ENCODE peak calls at places on chromosomes 1 and 21, in seven cellular contexts. One of them, this sample, is unnamed.

GRCh38 chr1:208071425-208072031 is 160.6 kb upstream of the CD34 start:
- DNase-seq in AG04449: no peak
- DNase-seq in fibroblast of pulmonary artery: no peak
- DNase-seq in AG04450: no peak
- DNase-seq in AG09309: no peak
- DNase-seq in body of pancreas: no peak
- DNase-seq in cardiac fibroblast: no peak
- DNase-seq in this sample: peak; percentile 19

GRCh38 chr1:119080586-119080985 is 59.9 kb downstream of the WARS2 start:
- DNase-seq in AG04449: peak; percentile 92
- DNase-seq in fibroblast of pulmonary artery: peak; percentile 93
- DNase-seq in AG04450: peak; percentile 82
- DNase-seq in AG09309: peak; percentile 79
- DNase-seq in body of pancreas: no peak
- DNase-seq in cardiac fibroblast: peak; percentile 95
- DNase-seq in this sample: peak; percentile 76

GRCh38 chr1:170776147-170776734 is 112.3 kb downstream of the PRRX1 start:
- DNase-seq in AG04449: no peak
- DNase-seq in fibroblast of pulmonary artery: no peak
- DNase-seq in AG04450: no peak
- DNase-seq in AG09309: no peak
- DNase-seq in body of pancreas: no peak
- DNase-seq in cardiac fibroblast: no peak
- DNase-seq in this sample: no peak

GRCh38 chr1:150560576-150560975 is 11.4 kb downstream of the ADAMTSL4 start:
- DNase-seq in AG04449: no peak
- DNase-seq in fibroblast of pulmonary artery: no peak
- DNase-seq in AG04450: no peak
- DNase-seq in AG09309: no peak
- DNase-seq in body of pancreas: no peak
- DNase-seq in cardiac fibroblast: no peak
- DNase-seq in this sample: no peak

GRCh38 chr1:181396171-181396670 is 87.1 kb upstream of the CACNA1E start:
- DNase-seq in AG04449: no peak
- DNase-seq in fibroblast of pulmonary artery: no peak
- DNase-seq in AG04450: no peak
- DNase-seq in AG09309: no peak
- DNase-seq in body of pancreas: no peak
- DNase-seq in cardiac fibroblast: no peak
- DNase-seq in this sample: no peak

GRCh38 chr1:156760092-156760795 is 7.1 kb upstream of the PRCC start:
- DNase-seq in AG04449: no peak
- DNase-seq in fibroblast of pulmonary artery: no peak
- DNase-seq in AG04450: no peak
- DNase-seq in AG09309: no peak
- DNase-seq in body of pancreas: no peak
- DNase-seq in cardiac fibroblast: no peak
- DNase-seq in this sample: no peak

GRCh38 chr1:235093685-235094592 is 34.7 kb downstream of the TOMM20 start:
- DNase-seq in AG04449: no peak
- DNase-seq in fibroblast of pulmonary artery: peak; percentile 73
- DNase-seq in AG04450: no peak
- DNase-seq in AG09309: no peak
- DNase-seq in body of pancreas: peak; percentile 88
- DNase-seq in cardiac fibroblast: peak; percentile 77
- DNase-seq in this sample: peak; percentile 63

GRCh38 chr1:157404063-157404501 is 148.2 kb downstream of the FCRL5 start:
- DNase-seq in AG04449: no peak
- DNase-seq in fibroblast of pulmonary artery: no peak
- DNase-seq in AG04450: no peak
- DNase-seq in AG09309: no peak
- DNase-seq in body of pancreas: no peak
- DNase-seq in cardiac fibroblast: no peak
- DNase-seq in this sample: no peak

GRCh38 chr1:6653651-6654290 is 29.1 kb downstream of the THAP3 start:
- DNase-seq in AG04449: no peak
- DNase-seq in fibroblast of pulmonary artery: no peak
- DNase-seq in AG04450: no peak
- DNase-seq in AG09309: no peak
- DNase-seq in body of pancreas: no peak
- DNase-seq in cardiac fibroblast: no peak
- DNase-seq in this sample: no peak

GRCh38 chr1:152047607-152047953 is 10.8 kb upstream of the S100A11 start:
- DNase-seq in AG04449: no peak
- DNase-seq in fibroblast of pulmonary artery: no peak
- DNase-seq in AG04450: no peak
- DNase-seq in AG09309: no peak
- DNase-seq in body of pancreas: peak; percentile 82
- DNase-seq in cardiac fibroblast: peak; percentile 94
- DNase-seq in this sample: no peak

GRCh38 chr1:24427469-24427862 is 11.9 kb downstream of the NIPAL3 start:
- DNase-seq in AG04449: no peak
- DNase-seq in fibroblast of pulmonary artery: no peak
- DNase-seq in AG04450: no peak
- DNase-seq in AG09309: no peak
- DNase-seq in body of pancreas: no peak
- DNase-seq in cardiac fibroblast: no peak
- DNase-seq in this sample: no peak

GRCh38 chr1:10980094-10980577 is 32.3 kb upstream of the TARDBP start:
- DNase-seq in AG04449: no peak
- DNase-seq in fibroblast of pulmonary artery: peak; percentile 62
- DNase-seq in AG04450: peak; percentile 32
- DNase-seq in AG09309: peak; percentile 74
- DNase-seq in body of pancreas: peak; percentile 95
- DNase-seq in cardiac fibroblast: peak; percentile 49
- DNase-seq in this sample: peak; percentile 38

DNA sequence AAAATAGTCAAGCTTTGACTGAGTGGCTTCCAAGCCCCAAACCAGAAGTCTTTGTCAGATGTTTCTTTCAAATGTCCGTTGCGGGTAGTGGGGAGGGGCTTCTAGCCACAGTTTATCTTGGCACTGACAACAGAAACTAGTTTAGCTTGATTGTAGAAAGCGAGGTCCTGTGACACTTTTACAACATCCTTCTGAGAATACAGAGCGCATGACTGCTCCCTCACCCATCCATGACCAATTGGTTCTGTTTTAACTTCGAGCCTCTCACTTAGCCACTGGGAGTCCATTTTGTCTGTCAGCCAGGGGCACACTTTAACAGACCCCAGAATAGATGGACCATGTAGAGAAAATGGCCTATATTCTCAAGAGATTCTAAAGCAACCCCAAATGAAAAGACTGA is 199.2 kb upstream of the ST6GALNAC5 start:
- DNase-seq in AG04449: no peak
- DNase-seq in fibroblast of pulmonary artery: no peak
- DNase-seq in AG04450: no peak
- DNase-seq in AG09309: no peak
- DNase-seq in body of pancreas: no peak
- DNase-seq in cardiac fibroblast: no peak
- DNase-seq in this sample: no peak
- H3K4me3 ChIP-seq in AG04449: no peak overlapping the region
- H3K4me3 ChIP-seq in fibroblast of pulmonary artery: no peak overlapping the region
- H3K4me3 ChIP-seq in AG04450: peak overlapping the region; percentile 0
- H3K4me3 ChIP-seq in AG09309: no peak overlapping the region
- H3K4me3 ChIP-seq in body of pancreas: no peak overlapping the region
- H3K4me3 ChIP-seq in cardiac fibroblast: no peak overlapping the region
- H3K4me3 ChIP-seq in this sample: no peak overlapping the region

GRCh38 chr1:221035680-221036153 is 156.5 kb downstream of the HLX start:
- DNase-seq in AG04449: no peak
- DNase-seq in fibroblast of pulmonary artery: peak; percentile 63
- DNase-seq in AG04450: no peak
- DNase-seq in AG09309: no peak
- DNase-seq in body of pancreas: no peak
- DNase-seq in cardiac fibroblast: peak; percentile 82
- DNase-seq in this sample: peak; percentile 81
- H3K4me3 ChIP-seq in AG04449: no peak overlapping the region
- H3K4me3 ChIP-seq in fibroblast of pulmonary artery: no peak overlapping the region
- H3K4me3 ChIP-seq in AG04450: no peak overlapping the region
- H3K4me3 ChIP-seq in AG09309: no peak overlapping the region
- H3K4me3 ChIP-seq in body of pancreas: no peak overlapping the region
- H3K4me3 ChIP-seq in cardiac fibroblast: peak overlapping the region; percentile 8
- H3K4me3 ChIP-seq in this sample: no peak overlapping the region

GRCh38 chr21:33231526-33231925 is 1.8 kb downstream of the IFNAR2 start:
- DNase-seq in AG04449: no peak
- DNase-seq in fibroblast of pulmonary artery: no peak
- DNase-seq in AG04450: no peak
- DNase-seq in AG09309: no peak
- DNase-seq in body of pancreas: no peak
- DNase-seq in cardiac fibroblast: no peak
- DNase-seq in this sample: no peak
- H3K4me3 ChIP-seq in AG04449: no peak overlapping the region
- H3K4me3 ChIP-seq in fibroblast of pulmonary artery: peak overlapping the region; percentile 87
- H3K4me3 ChIP-seq in AG04450: no peak overlapping the region
- H3K4me3 ChIP-seq in AG09309: no peak overlapping the region
- H3K4me3 ChIP-seq in body of pancreas: no peak overlapping the region
- H3K4me3 ChIP-seq in cardiac fibroblast: no peak overlapping the region
- H3K4me3 ChIP-seq in this sample: peak overlapping the region; percentile 86

DNA sequence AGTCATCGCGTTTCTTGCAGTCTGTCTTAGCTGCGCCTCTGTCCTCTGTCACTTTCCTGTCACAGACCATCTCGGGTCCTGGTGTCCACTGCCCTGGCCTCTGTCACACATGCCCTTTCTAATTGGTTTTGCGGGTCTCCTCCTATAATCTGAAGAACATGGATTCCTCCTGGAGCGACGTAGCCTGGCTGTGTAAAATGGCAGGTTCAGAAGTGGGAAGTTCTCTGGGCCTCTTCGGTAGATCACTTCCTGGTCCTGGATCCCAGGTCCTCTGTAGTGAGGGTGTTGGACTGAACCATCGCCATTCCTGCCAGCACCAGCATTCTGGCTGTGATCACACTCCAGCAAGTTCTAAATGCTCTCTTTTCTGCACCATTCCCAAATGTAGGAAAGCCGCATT is 857 bp downstream of the FAM3B start:
- DNase-seq in AG04449: no peak
- DNase-seq in fibroblast of pulmonary artery: no peak
- DNase-seq in AG04450: no peak
- DNase-seq in AG09309: no peak
- DNase-seq in body of pancreas: peak; percentile 55
- DNase-seq in cardiac fibroblast: no peak
- DNase-seq in this sample: no peak
- H3K4me3 ChIP-seq in AG04449: no peak overlapping the region
- H3K4me3 ChIP-seq in fibroblast of pulmonary artery: no peak overlapping the region
- H3K4me3 ChIP-seq in AG04450: no peak overlapping the region
- H3K4me3 ChIP-seq in AG09309: no peak overlapping the region
- H3K4me3 ChIP-seq in body of pancreas: peak overlapping the region; percentile 53
- H3K4me3 ChIP-seq in cardiac fibroblast: no peak overlapping the region
- H3K4me3 ChIP-seq in this sample: no peak overlapping the region

DNA sequence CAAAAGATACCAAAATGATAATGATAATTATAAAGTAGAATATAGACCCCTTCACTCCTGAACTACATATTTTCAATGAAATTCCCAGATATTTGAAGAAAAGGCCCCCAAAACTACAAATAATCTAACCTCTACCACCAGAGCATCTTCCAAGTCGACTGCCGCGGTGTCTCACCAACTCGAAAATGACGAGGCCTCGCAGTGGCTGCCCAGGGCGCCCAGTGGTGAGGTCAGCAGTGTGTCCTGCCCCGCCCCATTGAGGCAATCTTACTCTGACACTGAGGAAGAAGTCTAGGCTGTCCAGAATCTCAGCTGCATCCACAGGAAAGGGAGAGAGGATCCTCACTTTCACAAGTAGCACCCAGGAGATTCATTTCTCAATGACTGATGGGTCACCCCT is 5.2 kb downstream of the DUSP10 start:
- DNase-seq in AG04449: no peak
- DNase-seq in fibroblast of pulmonary artery: no peak
- DNase-seq in AG04450: no peak
- DNase-seq in AG09309: no peak
- DNase-seq in body of pancreas: no peak
- DNase-seq in cardiac fibroblast: no peak
- DNase-seq in this sample: no peak
- H3K4me3 ChIP-seq in AG04449: no peak overlapping the region
- H3K4me3 ChIP-seq in fibroblast of pulmonary artery: no peak overlapping the region
- H3K4me3 ChIP-seq in AG04450: peak overlapping the region; percentile 23
- H3K4me3 ChIP-seq in AG09309: no peak overlapping the region
- H3K4me3 ChIP-seq in body of pancreas: no peak overlapping the region
- H3K4me3 ChIP-seq in cardiac fibroblast: no peak overlapping the region
- H3K4me3 ChIP-seq in this sample: no peak overlapping the region

DNA sequence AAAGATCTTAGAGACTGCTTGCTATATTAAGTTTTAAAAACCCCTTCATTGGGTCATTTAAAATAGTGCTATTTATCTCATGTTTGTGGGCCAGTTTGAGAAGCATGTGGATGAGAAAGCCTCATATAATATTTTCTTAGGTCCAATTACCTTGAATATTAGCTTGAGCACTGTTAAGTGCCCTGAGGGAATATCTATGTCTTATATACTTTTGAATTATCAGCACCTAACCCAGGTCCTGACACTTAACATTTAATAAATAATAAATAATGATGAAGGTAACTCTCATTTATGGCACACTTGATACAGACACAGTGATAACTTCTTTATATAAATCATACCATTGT is 293 bp upstream of the GBP2 start:
- DNase-seq in AG04449: no peak
- DNase-seq in fibroblast of pulmonary artery: no peak
- DNase-seq in AG04450: no peak
- DNase-seq in AG09309: no peak
- DNase-seq in body of pancreas: no peak
- DNase-seq in cardiac fibroblast: no peak
- DNase-seq in this sample: no peak
- H3K4me3 ChIP-seq in AG04449: no peak overlapping the region
- H3K4me3 ChIP-seq in fibroblast of pulmonary artery: peak overlapping the region; percentile 57
- H3K4me3 ChIP-seq in AG04450: peak overlapping the region; percentile 60
- H3K4me3 ChIP-seq in AG09309: no peak overlapping the region
- H3K4me3 ChIP-seq in body of pancreas: no peak overlapping the region
- H3K4me3 ChIP-seq in cardiac fibroblast: no peak overlapping the region
- H3K4me3 ChIP-seq in this sample: no peak overlapping the region

GRCh38 chr1:243474384-243474851 is 218.6 kb downstream of the SDCCAG8 start:
- DNase-seq in AG04449: no peak
- DNase-seq in fibroblast of pulmonary artery: no peak
- DNase-seq in AG04450: no peak
- DNase-seq in AG09309: no peak
- DNase-seq in body of pancreas: no peak
- DNase-seq in cardiac fibroblast: no peak
- DNase-seq in this sample: no peak
- H3K4me3 ChIP-seq in AG04449: no peak overlapping the region
- H3K4me3 ChIP-seq in fibroblast of pulmonary artery: no peak overlapping the region
- H3K4me3 ChIP-seq in AG04450: no peak overlapping the region
- H3K4me3 ChIP-seq in AG09309: no peak overlapping the region
- H3K4me3 ChIP-seq in body of pancreas: no peak overlapping the region
- H3K4me3 ChIP-seq in cardiac fibroblast: no peak overlapping the region
- H3K4me3 ChIP-seq in this sample: no peak overlapping the region

GRCh38 chr1:2294033-2294640 is 66.0 kb downstream of the SKI start:
- DNase-seq in AG04449: no peak
- DNase-seq in fibroblast of pulmonary artery: peak; percentile 33
- DNase-seq in AG04450: no peak
- DNase-seq in AG09309: no peak
- DNase-seq in body of pancreas: no peak
- DNase-seq in cardiac fibroblast: peak; percentile 55
- DNase-seq in this sample: no peak
- H3K4me3 ChIP-seq in AG04449: no peak overlapping the region
- H3K4me3 ChIP-seq in fibroblast of pulmonary artery: no peak overlapping the region
- H3K4me3 ChIP-seq in AG04450: no peak overlapping the region
- H3K4me3 ChIP-seq in AG09309: no peak overlapping the region
- H3K4me3 ChIP-seq in body of pancreas: no peak overlapping the region
- H3K4me3 ChIP-seq in cardiac fibroblast: no peak overlapping the region
- H3K4me3 ChIP-seq in this sample: peak overlapping the region; percentile 32

This sample was measured in mesenchymal stem cell.